ENCODE peak calls at places on chromosomes 4 and X, in seven cellular contexts. W, J, O, U, F, L and B are unnamed samples.

GRCh38 chr4:94525993-94526740 is 74.4 kb downstream of the PDLIM5 start:
- DNase-seq in O (peak; percentile 80), W (peak; percentile 49), L (no peak), U (no peak), J (no peak), F (no peak), B (peak; percentile 58)

GRCh38 chr4:127782025-127782274 is 172 bp upstream of the HSPA4L start:
- DNase-seq in U (no peak), F (peak; percentile 44), L (peak; percentile 89), J (peak; percentile 96), W (peak; percentile 88), O (peak; percentile 86), B (peak; percentile 78)

GRCh38 chr4:30837131-30837539 is 117.0 kb downstream of the PCDH7 start:
- DNase-seq in L (no peak), O (peak; percentile 19), F (peak; percentile 32), U (peak; percentile 61), W (peak; percentile 37), J (no peak), B (peak; percentile 39)

GRCh38 chrX:134894373-134894895 is 96.4 kb upstream of the SMIM10 start:
- DNase-seq in J (no peak), L (no peak), U (no peak), W (no peak), F (no peak), O (no peak), B (no peak)

GRCh38 chrX:129653181-129653984 is 1.4 kb downstream of the APLN start:
- DNase-seq in L (no peak), O (no peak), U (no peak), J (no peak), W (no peak), F (no peak), B (no peak)

GRCh38 chr4:146340798-146341197 is 126.5 kb downstream of the REELD1 start:
- DNase-seq in J (no peak), L (no peak), O (peak; percentile 53), F (no peak), W (peak; percentile 46), U (no peak), B (peak; percentile 53)

GRCh38 chrX:77694491-77694890 is 91.5 kb downstream of the ATRX start:
- DNase-seq in O (no peak), J (no peak), F (no peak), W (no peak), L (no peak), U (no peak), B (no peak)

GRCh38 chrX:71160475-71160874 is 15.8 kb downstream of the NLGN3 start:
- DNase-seq in O (no peak), F (no peak), L (no peak), W (peak; percentile 22), J (no peak), U (no peak), B (no peak)

GRCh38 chrX:3699841-3700381 is 13.5 kb downstream of the PRKX start:
- DNase-seq in W (no peak), F (no peak), U (no peak), L (no peak), O (peak; percentile 31), J (no peak), B (peak; percentile 35)

GRCh38 chr4:147582386-147583077 is 34.7 kb upstream of the TMEM184C start:
- DNase-seq in O (peak; percentile 91), F (no peak), L (no peak), J (no peak), U (no peak), W (peak; percentile 29), B (peak; percentile 67)

GRCh38 chr4:72280252-72280651 is 248.5 kb downstream of the NPFFR2 start:
- DNase-seq in O (no peak), J (no peak), U (no peak), W (no peak), F (no peak), L (no peak), B (no peak)

GRCh38 chr4:158724647-158725046 is 1.5 kb upstream of the PPID start:
- DNase-seq in O (no peak), W (no peak), J (no peak), L (no peak), F (no peak), U (no peak), B (no peak)

GRCh38 chr4:66266035-66266434 is 595.7 kb upstream of the EPHA5 start:
- DNase-seq in O (no peak), L (no peak), U (no peak), F (no peak), J (peak; percentile 71), W (no peak), B (no peak)

GRCh38 chr4:138927065-138927464 is 88.5 kb upstream of the NOCT start:
- DNase-seq in W (peak; percentile 43), U (no peak), O (peak; percentile 44), J (no peak), L (no peak), F (no peak), B (peak; percentile 57)

GRCh38 chr4:186104895-186105720 is 604 bp downstream of the FAM149A start:
- DNase-seq in F (no peak), L (peak; percentile 56), O (peak; percentile 5), J (peak; percentile 81), U (no peak), W (no peak), B (no peak)

GRCh38 chr4:184911310-184911709 is 85.5 kb upstream of the ACSL1 start:
- DNase-seq in U (no peak), O (peak; percentile 71), F (no peak), J (no peak), W (peak; percentile 58), L (no peak), B (peak; percentile 51)

GRCh38 chr4:34720563-34720962 is 1523.8 kb downstream of the ARAP2 start:
- DNase-seq in O (peak; percentile 71), W (peak; percentile 70), J (no peak), F (peak; percentile 67), L (no peak), U (peak; percentile 10), B (peak; percentile 43)

GRCh38 chrX:137430301-137430700 is 135.6 kb upstream of the ZIC3 start:
- DNase-seq in W (no peak), U (no peak), L (no peak), F (no peak), J (peak; percentile 82), O (no peak), B (no peak)

GRCh38 chrX:97524997-97525396 is 641.3 kb downstream of the RPA4 start:
- DNase-seq in F (no peak), L (no peak), U (peak; percentile 2), O (no peak), J (no peak), W (no peak), B (peak; percentile 40)

GRCh38 chr4:110196871-110197420 is 1.5 kb downstream of the ELOVL6 start:
- DNase-seq in O (peak; percentile 47), F (no peak), U (no peak), L (no peak), W (peak; percentile 45), J (no peak), B (peak; percentile 31)

GRCh38 chr4:156598138-156598681 is 373.4 kb downstream of the PDGFC start:
- DNase-seq in F (no peak), U (no peak), W (peak; percentile 68), O (peak; percentile 92), L (peak; percentile 26), J (no peak), B (no peak)

GRCh38 chrX:132226169-132226568 is 6.9 kb upstream of the RAP2C start:
- DNase-seq in O (peak; percentile 44), U (no peak), F (no peak), J (no peak), L (no peak), W (peak; percentile 27), B (peak; percentile 49)
- TF ChIP-seq CTCF in O (peak; percentile 49), U (peak; percentile 30), F (peak; percentile 28), J (peak; percentile 85), L (peak; percentile 8), W (peak; percentile 11), B (peak; percentile 45)

GRCh38 chrX:131068945-131069719 is 11.0 kb downstream of the ARHGAP36 start:
- DNase-seq in U (no peak), L (no peak), F (no peak), O (peak; percentile 5), W (peak; percentile 3), J (peak; percentile 93), B (peak; percentile 5)

GRCh38 chrX:131063613-131064012 is 5.5 kb downstream of the ARHGAP36 start:
- DNase-seq in U (no peak), O (no peak), W (no peak), J (no peak), L (no peak), F (no peak), B (no peak)

GRCh38 chrX:131066237-131066636 is 8.1 kb downstream of the ARHGAP36 start:
- DNase-seq in W (no peak), J (peak; percentile 45), U (no peak), F (no peak), L (no peak), O (no peak), B (no peak)

GRCh38 chrX:131067846-131068745 is 9.9 kb downstream of the ARHGAP36 start:
- DNase-seq in J (peak; percentile 80), F (no peak), U (no peak), W (no peak), O (no peak), L (no peak), B (no peak)

GRCh38 chrX:131067216-131067615 is 9.1 kb downstream of the ARHGAP36 start:
- DNase-seq in U (no peak), J (peak; percentile 89), W (no peak), L (no peak), O (no peak), F (no peak), B (no peak)
- H3K4me3 ChIP-seq in U (no peak overlapping the region), J (peak overlapping the region; percentile 78), W (no peak overlapping the region), L (no peak overlapping the region), O (no peak overlapping the region), F (no peak overlapping the region), B (no peak overlapping the region)

GRCh38 chr4:120920666-120921065 is 1.9 kb downstream of the PRDM5 start:
- DNase-seq in O (no peak), F (no peak), U (no peak), L (no peak), W (no peak), J (no peak), B (peak; percentile 30)

GRCh38 chr4:120918788-120919187 is 3.7 kb downstream of the PRDM5 start:
- DNase-seq in U (no peak), O (no peak), L (no peak), J (no peak), W (peak; percentile 42), F (peak; percentile 22), B (peak; percentile 68)

GRCh38 chr4:120918092-120918491 is 4.4 kb downstream of the PRDM5 start:
- DNase-seq in W (no peak), F (no peak), L (no peak), J (no peak), U (no peak), O (no peak), B (no peak)

GRCh38 chr4:120921456-120922389 is 803 bp downstream of the PRDM5 start:
- DNase-seq in U (no peak), F (peak; percentile 0), O (peak; percentile 60), J (peak; percentile 78), L (peak; percentile 75), W (peak; percentile 77), B (peak; percentile 75)

DNA sequence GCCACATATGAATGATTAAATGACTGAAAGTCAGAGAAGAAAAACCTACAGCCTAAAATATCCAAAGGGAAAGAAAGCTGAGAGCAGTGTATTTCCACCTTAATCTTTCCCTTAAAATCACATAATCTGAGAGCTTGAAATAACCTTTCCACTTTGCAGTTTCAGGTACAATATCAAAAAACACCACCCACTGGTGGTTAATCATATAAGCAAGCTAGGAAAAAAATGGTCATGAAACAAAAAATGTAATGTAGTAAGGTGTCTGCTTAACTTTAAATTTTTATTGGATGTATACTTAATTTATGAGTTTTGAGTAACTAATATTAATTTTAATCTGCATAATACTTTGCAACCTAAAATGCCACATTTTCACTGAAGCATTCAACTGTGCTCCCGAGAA is 3.2 kb downstream of the PRDM5 start:
- DNase-seq in L (no peak), J (no peak), W (no peak), F (no peak), U (no peak), O (no peak), B (no peak)
- TF ChIP-seq CTCF in L (no peak), J (peak; percentile 43), W (peak; percentile 13), F (no peak), U (peak; percentile 29), O (no peak), B (no peak)

GRCh38 chrX:20452487-20452886 is 185.8 kb upstream of the RPS6KA3 start:
- DNase-seq in L (no peak), U (no peak), O (no peak), F (no peak), J (no peak), W (no peak), B (no peak)
- H3K4me3 ChIP-seq in L (no peak overlapping the region), U (no peak overlapping the region), O (no peak overlapping the region), F (no peak overlapping the region), J (no peak overlapping the region), W (no peak overlapping the region), B (no peak overlapping the region)